ENCODE peak calls at places on chromosomes 7 and 10, in nine cellular contexts. One of them, this sample, is unnamed.

GRCh38 chr7:24587853-24588252 is 14.6 kb downstream of the PALS2 start:
- DNase-seq in NCI-H1436: no peak
- DNase-seq in non-pigmented ciliary epithelial cell: no peak
- DNase-seq in NCI-H2171: no peak
- DNase-seq in neural progenitor cell: peak; percentile 70
- DNase-seq in NCI-H2081 treated with DMSO at 0.1 percent for 48 hours: no peak
- DNase-seq in T-helper 1 cell: peak; percentile 20
- DNase-seq in HTR-8/SVneo: no peak
- DNase-seq in NCI-H460: no peak
- DNase-seq in this sample: no peak

GRCh38 chr10:12042409-12042796 is 206 bp downstream of the UPF2 start:
- DNase-seq in HTR-8/SVneo: no peak
- DNase-seq in NCI-H2081 treated with DMSO at 0.1 percent for 48 hours: no peak
- DNase-seq in non-pigmented ciliary epithelial cell: no peak
- DNase-seq in neural progenitor cell: no peak
- DNase-seq in NCI-H460: no peak
- DNase-seq in T-helper 1 cell: peak; percentile 33
- DNase-seq in NCI-H1436: peak; percentile 6
- DNase-seq in NCI-H2171: no peak
- DNase-seq in this sample: no peak

GRCh38 chr10:122301055-122301810 is 30.1 kb downstream of the BTBD16 start:
- DNase-seq in NCI-H2171: no peak
- DNase-seq in NCI-H1436: no peak
- DNase-seq in T-helper 1 cell: no peak
- DNase-seq in NCI-H2081 treated with DMSO at 0.1 percent for 48 hours: no peak
- DNase-seq in neural progenitor cell: no peak
- DNase-seq in NCI-H460: peak; percentile 38
- DNase-seq in non-pigmented ciliary epithelial cell: peak; percentile 86
- DNase-seq in HTR-8/SVneo: no peak
- DNase-seq in this sample: no peak

GRCh38 chr10:120460776-120461175 is 3.7 kb downstream of the PLPP4 start:
- DNase-seq in NCI-H1436: no peak
- DNase-seq in non-pigmented ciliary epithelial cell: peak; percentile 99
- DNase-seq in T-helper 1 cell: no peak
- DNase-seq in neural progenitor cell: no peak
- DNase-seq in NCI-H460: no peak
- DNase-seq in HTR-8/SVneo: peak; percentile 28
- DNase-seq in NCI-H2171: no peak
- DNase-seq in NCI-H2081 treated with DMSO at 0.1 percent for 48 hours: no peak
- DNase-seq in this sample: peak; percentile 83

GRCh38 chr7:1160665-1161010 is 642 bp upstream of the ZFAND2A start:
- DNase-seq in NCI-H2171: no peak
- DNase-seq in HTR-8/SVneo: no peak
- DNase-seq in NCI-H460: no peak
- DNase-seq in non-pigmented ciliary epithelial cell: no peak
- DNase-seq in NCI-H2081 treated with DMSO at 0.1 percent for 48 hours: no peak
- DNase-seq in NCI-H1436: no peak
- DNase-seq in T-helper 1 cell: peak; percentile 15
- DNase-seq in neural progenitor cell: peak; percentile 25
- DNase-seq in this sample: no peak

GRCh38 chr10:77104459-77104980 is 533.1 kb downstream of the KCNMA1 start:
- DNase-seq in neural progenitor cell: no peak
- DNase-seq in NCI-H2171: no peak
- DNase-seq in T-helper 1 cell: no peak
- DNase-seq in NCI-H1436: no peak
- DNase-seq in non-pigmented ciliary epithelial cell: peak; percentile 26
- DNase-seq in HTR-8/SVneo: peak; percentile 41
- DNase-seq in NCI-H460: no peak
- DNase-seq in NCI-H2081 treated with DMSO at 0.1 percent for 48 hours: no peak
- DNase-seq in this sample: no peak

GRCh38 chr7:124698964-124699363 is 66.6 kb downstream of the GPR37 start:
- DNase-seq in HTR-8/SVneo: no peak
- DNase-seq in NCI-H2171: no peak
- DNase-seq in NCI-H460: no peak
- DNase-seq in T-helper 1 cell: no peak
- DNase-seq in non-pigmented ciliary epithelial cell: no peak
- DNase-seq in neural progenitor cell: no peak
- DNase-seq in NCI-H1436: no peak
- DNase-seq in NCI-H2081 treated with DMSO at 0.1 percent for 48 hours: no peak
- DNase-seq in this sample: no peak

GRCh38 chr10:110265573-110266193 is 39.0 kb downstream of the SMNDC1 start:
- DNase-seq in neural progenitor cell: no peak
- DNase-seq in NCI-H1436: no peak
- DNase-seq in NCI-H2171: no peak
- DNase-seq in T-helper 1 cell: no peak
- DNase-seq in NCI-H460: no peak
- DNase-seq in NCI-H2081 treated with DMSO at 0.1 percent for 48 hours: no peak
- DNase-seq in non-pigmented ciliary epithelial cell: no peak
- DNase-seq in HTR-8/SVneo: no peak
- DNase-seq in this sample: no peak

GRCh38 chr7:129855234-129855673 is 97.5 kb downstream of the UBE2H start:
- DNase-seq in NCI-H1436: no peak
- DNase-seq in NCI-H460: no peak
- DNase-seq in T-helper 1 cell: no peak
- DNase-seq in non-pigmented ciliary epithelial cell: peak; percentile 63
- DNase-seq in HTR-8/SVneo: no peak
- DNase-seq in NCI-H2081 treated with DMSO at 0.1 percent for 48 hours: no peak
- DNase-seq in NCI-H2171: no peak
- DNase-seq in neural progenitor cell: no peak
- DNase-seq in this sample: no peak

GRCh38 chr10:97861351-97861750 is 11.7 kb downstream of the GOLGA7B start:
- DNase-seq in T-helper 1 cell: no peak
- DNase-seq in NCI-H1436: no peak
- DNase-seq in non-pigmented ciliary epithelial cell: peak; percentile 23
- DNase-seq in NCI-H460: peak; percentile 11
- DNase-seq in NCI-H2171: no peak
- DNase-seq in neural progenitor cell: no peak
- DNase-seq in HTR-8/SVneo: peak; percentile 81
- DNase-seq in NCI-H2081 treated with DMSO at 0.1 percent for 48 hours: no peak
- DNase-seq in this sample: no peak

GRCh38 chr10:3107426-3107961 is 40.1 kb downstream of the PFKP start:
- DNase-seq in NCI-H1436: no peak
- DNase-seq in NCI-H2081 treated with DMSO at 0.1 percent for 48 hours: no peak
- DNase-seq in neural progenitor cell: no peak
- DNase-seq in HTR-8/SVneo: no peak
- DNase-seq in NCI-H2171: no peak
- DNase-seq in NCI-H460: peak; percentile 36
- DNase-seq in non-pigmented ciliary epithelial cell: peak; percentile 93
- DNase-seq in T-helper 1 cell: no peak
- DNase-seq in this sample: no peak

GRCh38 chr7:112337177-112337576 is 113.1 kb upstream of the IFRD1 start:
- DNase-seq in non-pigmented ciliary epithelial cell: no peak
- DNase-seq in NCI-H460: no peak
- DNase-seq in NCI-H2081 treated with DMSO at 0.1 percent for 48 hours: no peak
- DNase-seq in HTR-8/SVneo: no peak
- DNase-seq in neural progenitor cell: no peak
- DNase-seq in NCI-H1436: no peak
- DNase-seq in T-helper 1 cell: no peak
- DNase-seq in NCI-H2171: no peak
- DNase-seq in this sample: no peak

GRCh38 chr10:9140373-9140772 is 1085.9 kb downstream of the GATA3 start:
- DNase-seq in neural progenitor cell: no peak
- DNase-seq in HTR-8/SVneo: no peak
- DNase-seq in NCI-H2171: no peak
- DNase-seq in NCI-H2081 treated with DMSO at 0.1 percent for 48 hours: no peak
- DNase-seq in NCI-H1436: no peak
- DNase-seq in T-helper 1 cell: no peak
- DNase-seq in non-pigmented ciliary epithelial cell: no peak
- DNase-seq in NCI-H460: no peak
- DNase-seq in this sample: no peak

GRCh38 chr7:94183289-94183749 is 179.2 kb upstream of the BET1 start:
- DNase-seq in NCI-H1436: no peak
- DNase-seq in NCI-H2081 treated with DMSO at 0.1 percent for 48 hours: no peak
- DNase-seq in HTR-8/SVneo: peak; percentile 41
- DNase-seq in neural progenitor cell: peak; percentile 11
- DNase-seq in NCI-H2171: no peak
- DNase-seq in T-helper 1 cell: no peak
- DNase-seq in NCI-H460: peak; percentile 96
- DNase-seq in non-pigmented ciliary epithelial cell: peak; percentile 99
- DNase-seq in this sample: peak; percentile 99

GRCh38 chr7:128963327-128963757 is 25.6 kb downstream of the IRF5 start:
- DNase-seq in NCI-H2171: no peak
- DNase-seq in T-helper 1 cell: peak; percentile 26
- DNase-seq in HTR-8/SVneo: no peak
- DNase-seq in NCI-H460: no peak
- DNase-seq in non-pigmented ciliary epithelial cell: peak; percentile 6
- DNase-seq in NCI-H1436: no peak
- DNase-seq in NCI-H2081 treated with DMSO at 0.1 percent for 48 hours: no peak
- DNase-seq in neural progenitor cell: no peak
- DNase-seq in this sample: no peak

GRCh38 chr10:89440262-89440661 is 25.9 kb downstream of the IFIT5 start:
- DNase-seq in non-pigmented ciliary epithelial cell: no peak
- DNase-seq in NCI-H460: no peak
- DNase-seq in NCI-H2081 treated with DMSO at 0.1 percent for 48 hours: no peak
- DNase-seq in neural progenitor cell: no peak
- DNase-seq in HTR-8/SVneo: no peak
- DNase-seq in NCI-H2171: no peak
- DNase-seq in T-helper 1 cell: no peak
- DNase-seq in NCI-H1436: no peak
- DNase-seq in this sample: no peak

GRCh38 chr10:44278669-44279337 is 106.1 kb downstream of the CXCL12 start:
- DNase-seq in T-helper 1 cell: no peak
- DNase-seq in NCI-H1436: no peak
- DNase-seq in NCI-H460: no peak
- DNase-seq in NCI-H2081 treated with DMSO at 0.1 percent for 48 hours: no peak
- DNase-seq in neural progenitor cell: no peak
- DNase-seq in NCI-H2171: no peak
- DNase-seq in HTR-8/SVneo: no peak
- DNase-seq in non-pigmented ciliary epithelial cell: no peak
- DNase-seq in this sample: no peak

GRCh38 chr10:77333610-77334340 is 303.8 kb downstream of the KCNMA1 start:
- DNase-seq in T-helper 1 cell: no peak
- DNase-seq in HTR-8/SVneo: no peak
- DNase-seq in NCI-H2081 treated with DMSO at 0.1 percent for 48 hours: no peak
- DNase-seq in NCI-H2171: no peak
- DNase-seq in NCI-H1436: peak; percentile 77
- DNase-seq in neural progenitor cell: no peak
- DNase-seq in NCI-H460: no peak
- DNase-seq in non-pigmented ciliary epithelial cell: no peak
- DNase-seq in this sample: no peak

GRCh38 chr7:35012155-35012554 is 25.1 kb downstream of the DPY19L1 start:
- DNase-seq in HTR-8/SVneo: no peak
- DNase-seq in NCI-H460: no peak
- DNase-seq in neural progenitor cell: no peak
- DNase-seq in NCI-H2171: no peak
- DNase-seq in NCI-H2081 treated with DMSO at 0.1 percent for 48 hours: no peak
- DNase-seq in non-pigmented ciliary epithelial cell: no peak
- DNase-seq in T-helper 1 cell: no peak
- DNase-seq in NCI-H1436: no peak
- DNase-seq in this sample: no peak

GRCh38 chr7:99224263-99224947 is 16.5 kb upstream of the KPNA7 start:
- DNase-seq in NCI-H460: peak; percentile 31
- DNase-seq in NCI-H2081 treated with DMSO at 0.1 percent for 48 hours: no peak
- DNase-seq in NCI-H2171: no peak
- DNase-seq in neural progenitor cell: no peak
- DNase-seq in non-pigmented ciliary epithelial cell: no peak
- DNase-seq in T-helper 1 cell: peak; percentile 38
- DNase-seq in NCI-H1436: peak; percentile 16
- DNase-seq in HTR-8/SVneo: peak; percentile 40
- DNase-seq in this sample: no peak

GRCh38 chr7:117281562-117281961 is 41.3 kb downstream of the WNT2 start:
- DNase-seq in NCI-H1436: no peak
- DNase-seq in HTR-8/SVneo: no peak
- DNase-seq in T-helper 1 cell: no peak
- DNase-seq in non-pigmented ciliary epithelial cell: no peak
- DNase-seq in NCI-H2081 treated with DMSO at 0.1 percent for 48 hours: no peak
- DNase-seq in NCI-H460: no peak
- DNase-seq in NCI-H2171: no peak
- DNase-seq in neural progenitor cell: no peak
- DNase-seq in this sample: no peak

GRCh38 chr7:21971780-21972396 is 26.2 kb upstream of the CDCA7L start:
- DNase-seq in non-pigmented ciliary epithelial cell: no peak
- DNase-seq in T-helper 1 cell: no peak
- DNase-seq in HTR-8/SVneo: no peak
- DNase-seq in NCI-H1436: no peak
- DNase-seq in NCI-H2081 treated with DMSO at 0.1 percent for 48 hours: no peak
- DNase-seq in NCI-H460: no peak
- DNase-seq in neural progenitor cell: no peak
- DNase-seq in NCI-H2171: no peak
- DNase-seq in this sample: no peak

GRCh38 chr10:80772596-80772995 is 234.9 kb downstream of the SH2D4B start:
- DNase-seq in NCI-H2171: no peak
- DNase-seq in HTR-8/SVneo: no peak
- DNase-seq in NCI-H2081 treated with DMSO at 0.1 percent for 48 hours: no peak
- DNase-seq in non-pigmented ciliary epithelial cell: no peak
- DNase-seq in neural progenitor cell: no peak
- DNase-seq in T-helper 1 cell: no peak
- DNase-seq in NCI-H1436: no peak
- DNase-seq in NCI-H460: no peak
- DNase-seq in this sample: no peak

GRCh38 chr7:131600578-131600977 is 44.1 kb upstream of the PODXL start:
- DNase-seq in NCI-H460: no peak
- DNase-seq in NCI-H1436: no peak
- DNase-seq in T-helper 1 cell: no peak
- DNase-seq in NCI-H2171: no peak
- DNase-seq in NCI-H2081 treated with DMSO at 0.1 percent for 48 hours: no peak
- DNase-seq in neural progenitor cell: peak; percentile 76
- DNase-seq in non-pigmented ciliary epithelial cell: peak; percentile 17
- DNase-seq in HTR-8/SVneo: no peak
- DNase-seq in this sample: no peak

GRCh38 chr7:29494350-29494749 is 69.3 kb upstream of the PRR15 start:
- DNase-seq in NCI-H1436: no peak
- DNase-seq in non-pigmented ciliary epithelial cell: peak; percentile 10
- DNase-seq in NCI-H2081 treated with DMSO at 0.1 percent for 48 hours: no peak
- DNase-seq in NCI-H2171: no peak
- DNase-seq in HTR-8/SVneo: peak; percentile 22
- DNase-seq in neural progenitor cell: no peak
- DNase-seq in NCI-H460: no peak
- DNase-seq in T-helper 1 cell: no peak
- DNase-seq in this sample: no peak

GRCh38 chr7:127460077-127460476 is 67.6 kb upstream of the ZNF800 start:
- DNase-seq in NCI-H1436: no peak
- DNase-seq in neural progenitor cell: no peak
- DNase-seq in HTR-8/SVneo: no peak
- DNase-seq in non-pigmented ciliary epithelial cell: no peak
- DNase-seq in T-helper 1 cell: no peak
- DNase-seq in NCI-H2171: no peak
- DNase-seq in NCI-H460: no peak
- DNase-seq in NCI-H2081 treated with DMSO at 0.1 percent for 48 hours: no peak
- DNase-seq in this sample: no peak

GRCh38 chr7:114930107-114930521 is 8.2 kb downstream of the MDFIC start:
- DNase-seq in neural progenitor cell: peak; percentile 63
- DNase-seq in HTR-8/SVneo: no peak
- DNase-seq in T-helper 1 cell: no peak
- DNase-seq in NCI-H1436: no peak
- DNase-seq in non-pigmented ciliary epithelial cell: no peak
- DNase-seq in NCI-H2081 treated with DMSO at 0.1 percent for 48 hours: no peak
- DNase-seq in NCI-H2171: no peak
- DNase-seq in NCI-H460: peak; percentile 3
- DNase-seq in this sample: no peak

GRCh38 chr10:59362184-59362966 is at the start of gene FAM13C:
- DNase-seq in HTR-8/SVneo: peak; percentile 40
- DNase-seq in NCI-H1436: peak; percentile 38
- DNase-seq in NCI-H460: peak; percentile 27
- DNase-seq in NCI-H2081 treated with DMSO at 0.1 percent for 48 hours: peak; percentile 23
- DNase-seq in non-pigmented ciliary epithelial cell: no peak
- DNase-seq in T-helper 1 cell: no peak
- DNase-seq in neural progenitor cell: peak; percentile 86
- DNase-seq in NCI-H2171: no peak
- DNase-seq in this sample: no peak

GRCh38 chr7:93176961-93177580 is 28.9 kb upstream of the SAMD9L start:
- DNase-seq in T-helper 1 cell: no peak
- DNase-seq in NCI-H460: no peak
- DNase-seq in non-pigmented ciliary epithelial cell: no peak
- DNase-seq in NCI-H1436: no peak
- DNase-seq in neural progenitor cell: no peak
- DNase-seq in NCI-H2171: no peak
- DNase-seq in HTR-8/SVneo: no peak
- DNase-seq in NCI-H2081 treated with DMSO at 0.1 percent for 48 hours: no peak
- DNase-seq in this sample: no peak

GRCh38 chr10:70965566-70965965 is 77.2 kb upstream of the PCBD1 start:
- DNase-seq in NCI-H2081 treated with DMSO at 0.1 percent for 48 hours: no peak
- DNase-seq in NCI-H1436: no peak
- DNase-seq in non-pigmented ciliary epithelial cell: no peak
- DNase-seq in NCI-H2171: no peak
- DNase-seq in HTR-8/SVneo: no peak
- DNase-seq in NCI-H460: no peak
- DNase-seq in neural progenitor cell: no peak
- DNase-seq in T-helper 1 cell: no peak
- DNase-seq in this sample: no peak

GRCh38 chr7:100509213-100509612 is 25.5 kb downstream of the NYAP1 start:
- DNase-seq in NCI-H1436: no peak
- DNase-seq in NCI-H460: no peak
- DNase-seq in non-pigmented ciliary epithelial cell: peak; percentile 49
- DNase-seq in T-helper 1 cell: no peak
- DNase-seq in NCI-H2171: peak; percentile 97
- DNase-seq in HTR-8/SVneo: no peak
- DNase-seq in NCI-H2081 treated with DMSO at 0.1 percent for 48 hours: no peak
- DNase-seq in neural progenitor cell: no peak
- DNase-seq in this sample: no peak

This sample was measured in glomerular endothelial cell.